ENCODE peak calls at places on chromosomes 7 and 10, in four cellular contexts. O, S, N and L are unnamed samples.
A peak's percentile ranks its signal among the peaks of the same experiment; 100 is the strongest.

GRCh38 chr7:106070201-106070551 is 41.9 kb downstream of the SYPL1 start:
- DNase-seq in O (no peak), S (no peak), N (no peak), L (no peak)

GRCh38 chr7:80078159-80078731 is 56.4 kb upstream of the GNAI1 start:
- DNase-seq in O (no peak), S (no peak), N (no peak), L (peak; percentile 40)

GRCh38 chr10:79347226-79347893 is at the start of gene PPIF:
- DNase-seq in O (peak; percentile 91), S (peak; percentile 79), N (peak; percentile 95), L (peak; percentile 88)

GRCh38 chr10:24597961-24598360 is 125.7 kb downstream of the ARHGAP21 start:
- DNase-seq in O (no peak), S (no peak), N (no peak), L (no peak)

GRCh38 chr7:140672382-140673062 is at the start of gene ADCK2:
- DNase-seq in O (peak; percentile 24), S (no peak), N (peak; percentile 99), L (no peak)

GRCh38 chr7:100349757-100350156 is 8.2 kb upstream of the PILRB start:
- DNase-seq in O (no peak), S (no peak), N (no peak), L (no peak)

GRCh38 chr10:59240581-59241183 is 64.2 kb downstream of the PHYHIPL start:
- DNase-seq in O (peak; percentile 44), S (peak; percentile 25), N (peak; percentile 49), L (peak; percentile 55)

GRCh38 chr7:111933614-111934013 is 272.6 kb downstream of the DOCK4 start:
- DNase-seq in O (no peak), S (no peak), N (no peak), L (no peak)

GRCh38 chr7:105675873-105676484 is 94.7 kb upstream of the EFCAB10 start:
- DNase-seq in O (no peak), S (no peak), N (no peak), L (no peak)

GRCh38 chr10:61179734-61180133 is 235.7 kb upstream of the RHOBTB1 start:
- DNase-seq in O (no peak), S (peak; percentile 16), N (no peak), L (no peak)

GRCh38 chr7:128453836-128454804 is 1.6 kb upstream of the HILPDA start:
- DNase-seq in O (no peak), S (no peak), N (no peak), L (peak; percentile 82)

GRCh38 chr7:125592331-125592730 is 662.7 kb upstream of the POT1 start:
- DNase-seq in O (no peak), S (no peak), N (no peak), L (no peak)

GRCh38 chr10:71481746-71482410 is 85.2 kb downstream of the CDH23 start:
- DNase-seq in O (no peak), S (no peak), N (no peak), L (no peak)

GRCh38 chr7:37429435-37429791 is 19.3 kb downstream of the ELMO1 start:
- DNase-seq in O (no peak), S (no peak), N (no peak), L (no peak)

GRCh38 chr10:30559118-30559684 is 70.4 kb downstream of the LYZL2 start:
- DNase-seq in O (no peak), S (no peak), N (no peak), L (no peak)

GRCh38 chr7:2248984-2249694 is 7.1 kb downstream of the NUDT1 start:
- DNase-seq in O (peak; percentile 71), S (no peak), N (no peak), L (peak; percentile 97)

GRCh38 chr10:129192344-129193128 is 274.5 kb upstream of the MGMT start:
- DNase-seq in O (no peak), S (no peak), N (no peak), L (no peak)

GRCh38 chr7:46108272-46108671 is 187.2 kb upstream of the IGFBP3 start:
- DNase-seq in O (no peak), S (no peak), N (no peak), L (no peak)

GRCh38 chr7:32958046-32959025 is 1.1 kb downstream of the FKBP9 start:
- DNase-seq in O (peak; percentile 41), S (peak; percentile 8), N (peak; percentile 8), L (peak; percentile 59)

GRCh38 chr10:71840177-71840711 is 10.8 kb downstream of the PSAP start:
- DNase-seq in O (peak; percentile 88), S (no peak), N (no peak), L (peak; percentile 96)

GRCh38 chr7:55020481-55020871 is 1.7 kb downstream of the EGFR start:
- DNase-seq in O (peak; percentile 57), S (no peak), N (no peak), L (peak; percentile 60)

GRCh38 chr10:2970190-2970823 is 97.0 kb upstream of the PFKP start:
- DNase-seq in O (no peak), S (no peak), N (no peak), L (no peak)

GRCh38 chr7:3916146-3916545 is 615.1 kb downstream of the SDK1 start:
- DNase-seq in O (no peak), S (peak; percentile 40), N (no peak), L (peak; percentile 62)

GRCh38 chr7:3911685-3912084 is 610.6 kb downstream of the SDK1 start:
- DNase-seq in O (no peak), S (no peak), N (no peak), L (peak; percentile 7)

GRCh38 chr7:3912291-3912690 is 611.2 kb downstream of the SDK1 start:
- DNase-seq in O (no peak), S (no peak), N (no peak), L (no peak)

GRCh38 chr7:3915337-3915865 is 614.3 kb downstream of the SDK1 start:
- DNase-seq in O (no peak), S (no peak), N (no peak), L (no peak)

GRCh38 chr7:3914385-3914784 is 613.3 kb downstream of the SDK1 start:
- DNase-seq in O (no peak), S (peak; percentile 87), N (no peak), L (no peak)
- TF ChIP-seq MAFK in O (no peak), S (no peak), N (no peak), L (no peak)

DNA sequence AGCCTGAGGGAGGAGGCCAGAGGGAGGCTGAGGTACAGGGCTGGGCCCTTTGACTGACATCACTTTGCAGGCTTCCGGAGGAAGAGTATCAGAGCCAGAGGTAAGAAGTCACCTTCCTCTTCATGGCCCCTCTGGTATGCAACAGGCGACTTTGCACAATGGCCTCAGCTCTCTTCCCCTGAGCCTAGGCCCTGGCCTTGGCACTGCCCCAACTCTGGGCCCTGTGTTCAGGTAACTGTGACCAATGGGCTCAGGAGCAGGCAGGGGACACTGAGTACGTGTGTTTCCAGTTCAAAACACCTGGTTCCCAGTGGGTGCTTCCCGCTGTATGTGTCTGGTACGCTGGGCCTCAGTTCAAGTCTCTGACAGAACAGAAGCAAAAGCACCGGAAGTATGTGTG is 12.1 kb upstream of the PAX2 start:
- DNase-seq in O (no peak), S (no peak), N (no peak), L (no peak)
- TF ChIP-seq BHLHE40 in O (no peak), S (no peak), N (no peak), L (no peak)

DNA sequence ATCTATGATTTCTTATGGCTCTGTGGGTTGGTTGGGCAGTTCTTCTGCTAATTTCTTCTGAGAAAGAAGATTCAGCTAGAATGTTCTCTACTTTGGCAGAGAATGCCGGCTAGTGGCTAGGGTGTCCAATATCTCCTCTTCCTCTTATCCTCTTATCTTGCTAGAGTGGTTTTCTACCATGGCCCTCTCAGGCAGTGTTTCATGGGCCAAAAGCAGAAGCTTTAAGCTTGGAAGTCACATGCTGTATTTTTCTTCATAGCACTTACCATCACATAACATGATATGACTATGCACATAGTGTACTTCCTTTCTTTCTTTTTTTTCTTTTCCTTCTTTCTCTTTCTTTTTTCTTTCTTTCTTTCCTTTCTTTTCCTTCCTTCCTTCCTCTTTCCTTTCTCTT is 140.0 kb downstream of the ITGB8 start:
- DNase-seq in O (no peak), S (no peak), N (no peak), L (no peak)
- TF ChIP-seq MAFK in O (no peak), S (no peak), N (no peak), L (no peak)

DNA sequence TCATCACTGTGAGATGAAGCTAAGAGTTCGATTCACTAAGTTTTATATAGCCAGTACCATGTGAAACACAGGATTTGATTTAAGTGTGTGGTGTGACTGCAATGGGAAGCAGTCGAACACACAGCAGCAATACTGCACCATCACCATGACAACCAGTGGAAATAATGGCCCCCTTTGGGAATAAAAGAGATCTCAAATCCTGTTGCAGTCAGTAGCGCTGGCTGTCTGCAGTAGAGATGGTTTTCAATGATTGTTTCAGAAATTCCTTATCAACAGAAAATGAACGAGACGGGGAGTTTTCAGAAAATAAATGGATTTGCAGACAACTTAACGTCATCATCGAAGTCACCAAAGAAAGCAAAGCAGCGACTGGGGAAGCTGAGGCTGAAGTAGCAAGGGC is 91.0 kb downstream of the PTPRE start:
- DNase-seq in O (no peak), S (no peak), N (no peak), L (no peak)
- TF ChIP-seq BHLHE40 in O (no peak), S (no peak), N (no peak), L (no peak)

DNA sequence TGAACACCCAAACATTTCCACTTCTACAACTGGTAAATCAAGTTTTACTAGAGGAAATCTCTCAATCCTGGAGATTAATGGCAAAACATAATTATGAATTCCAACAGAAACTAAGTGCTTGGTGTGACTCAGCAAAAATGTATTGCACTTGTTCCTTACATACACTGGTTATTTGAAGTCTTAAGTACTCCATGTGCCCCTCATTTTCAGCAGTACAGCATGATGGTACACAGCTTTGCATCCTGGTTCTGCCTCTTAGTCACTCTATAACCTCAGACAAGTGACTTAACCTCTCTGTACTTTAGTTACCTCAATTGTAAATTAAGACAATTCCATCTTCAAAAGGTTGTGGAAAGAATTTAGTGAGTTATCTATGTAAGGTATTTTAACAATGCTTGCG is 12.9 kb downstream of the SLC16A12 start:
- DNase-seq in O (no peak), S (no peak), N (no peak), L (peak; percentile 53)
- TF ChIP-seq MAFK in O (peak; percentile 90), S (peak; percentile 37), N (no peak), L (peak; percentile 80)

GRCh38 chr7:157056246-157056645 is 45.8 kb upstream of the MNX1 start:
- DNase-seq in O (no peak), S (no peak), N (peak; percentile 61), L (no peak)
- TF ChIP-seq BHLHE40 in O (no peak), S (no peak), N (no peak), L (no peak)

GRCh38 chr7:51278797-51279196 is 37.8 kb downstream of the COBL start:
- DNase-seq in O (no peak), S (no peak), N (no peak), L (no peak)

GRCh38 chr7:51276091-51276605 is 40.5 kb downstream of the COBL start:
- DNase-seq in O (no peak), S (no peak), N (no peak), L (no peak)

GRCh38 chr7:51275532-51275931 is 41.1 kb downstream of the COBL start:
- DNase-seq in O (no peak), S (peak; percentile 26), N (no peak), L (no peak)

GRCh38 chr7:51274955-51275354 is 41.7 kb downstream of the COBL start:
- DNase-seq in O (no peak), S (no peak), N (no peak), L (no peak)

DNA sequence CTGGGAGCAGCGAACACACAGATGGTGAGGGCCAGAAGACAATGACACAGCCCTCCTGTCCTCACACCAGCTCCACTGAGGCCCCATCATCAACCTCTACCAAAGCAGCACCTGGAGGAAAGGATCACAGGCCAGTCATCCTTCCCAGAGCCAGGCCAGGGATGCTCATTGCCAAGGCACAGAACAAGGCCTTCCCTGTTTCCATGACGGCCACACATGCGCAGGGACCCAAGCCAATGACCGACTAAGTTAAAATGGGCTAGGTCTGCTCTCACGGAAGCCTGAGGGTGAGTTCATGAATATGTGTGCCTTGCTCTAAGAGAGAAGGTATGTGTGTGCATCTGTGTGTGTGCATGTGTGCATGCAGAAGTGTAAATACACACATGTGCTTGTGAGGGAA is 39.6 kb downstream of the COBL start:
- DNase-seq in O (no peak), S (no peak), N (no peak), L (no peak)
- TF ChIP-seq MAFK in O (no peak), S (no peak), N (no peak), L (no peak)